ENCODE peak calls at places on chromosomes 7 and 10, in nine cellular contexts. V is T-helper 9 cell; K is NCI-H460; Q is cardiac fibroblast; Z is nephron progenitor cell; R is stimulated activated CD8-positive, alpha-beta memory T cell treated with anti-CD3 and anti-CD28 coated beads, Interleukin-15, amount 100 ng/mL, for 24 hours; C is naive B cell; H is ACHN; O is IMR-90. G is an unnamed sample.

GRCh38 chr10:78407009-78407711 is 373.5 kb downstream of the RPS24 start:
- DNase-seq in R (peak), Z (peak), C (peak), O (peak), H (peak), K (peak), V (no peak), Q (peak), G (peak)

GRCh38 chr10:121112618-121113384 is 261.6 kb downstream of the WDR11 start:
- DNase-seq in O (no peak), K (no peak), Z (peak), R (no peak), Q (no peak), H (no peak), C (no peak), V (no peak), G (no peak)

GRCh38 chr10:13338337-13339128 is 9.6 kb downstream of the SEPHS1 start:
- DNase-seq in V (no peak), K (no peak), H (no peak), R (no peak), C (no peak), O (peak), Z (no peak), Q (peak), G (no peak)

GRCh38 chr10:115321360-115321759 is 228.2 kb downstream of the ATRNL1 start:
- DNase-seq in K (no peak), Q (no peak), C (no peak), Z (no peak), V (no peak), R (no peak), O (no peak), H (no peak), G (no peak)

GRCh38 chr10:3776796-3777571 is 8.0 kb downstream of the KLF6 start:
- DNase-seq in H (peak), Q (peak), C (no peak), O (peak), V (peak), R (no peak), Z (no peak), K (no peak), G (peak)

GRCh38 chr7:135728136-135728669 is at the start of gene SLC13A4:
- DNase-seq in K (no peak), C (no peak), H (no peak), O (no peak), Z (no peak), V (no peak), Q (no peak), R (no peak), G (no peak)

GRCh38 chr10:103752680-103753248 is 102.6 kb downstream of the SH3PXD2A start:
- DNase-seq in H (no peak), R (no peak), K (no peak), Z (peak), V (no peak), O (no peak), C (no peak), Q (no peak), G (no peak)

GRCh38 chr10:35598379-35598778 is 6.8 kb upstream of the GJD4 start:
- DNase-seq in Z (no peak), O (no peak), R (no peak), C (no peak), K (no peak), V (no peak), H (peak), Q (peak), G (no peak)

GRCh38 chr7:151875862-151876111 is 1.1 kb downstream of the PRKAG2 start:
- DNase-seq in Q (peak), C (no peak), O (no peak), H (no peak), Z (no peak), K (no peak), V (peak), R (no peak), G (no peak)

GRCh38 chr10:67969875-67970274 is 85.4 kb downstream of the SIRT1 start:
- DNase-seq in K (no peak), H (no peak), Z (no peak), O (peak), R (no peak), C (no peak), V (no peak), Q (no peak), G (no peak)

GRCh38 chr7:34756025-34756437 is 98.0 kb downstream of the NPSR1 start:
- DNase-seq in K (no peak), H (peak), O (no peak), Q (no peak), C (no peak), V (no peak), R (no peak), Z (no peak), G (no peak)

GRCh38 chr7:157442456-157442855 is 105.7 kb downstream of the DNAJB6 start:
- DNase-seq in Z (no peak), R (no peak), K (no peak), V (no peak), C (no peak), O (no peak), Q (no peak), H (no peak), G (no peak)

GRCh38 chr7:44309271-44310091 is 15.9 kb downstream of the CAMK2B start:
- DNase-seq in K (no peak), O (peak), H (no peak), Z (peak), C (peak), R (peak), V (no peak), Q (peak), G (peak)

GRCh38 chr10:17428616-17429097 is 25.7 kb downstream of the ST8SIA6 start:
- DNase-seq in O (no peak), H (no peak), V (peak), R (peak), Q (no peak), C (peak), Z (peak), K (no peak), G (no peak)

GRCh38 chr10:71035511-71036278 is 147.3 kb upstream of the PCBD1 start:
- DNase-seq in R (no peak), K (no peak), Z (no peak), H (no peak), C (no peak), O (no peak), V (no peak), Q (no peak), G (no peak)

GRCh38 chr7:137606061-137606674 is 240.6 kb downstream of the DGKI start:
- DNase-seq in K (peak), O (peak), R (no peak), H (peak), V (no peak), Z (no peak), Q (peak), C (no peak), G (no peak)

GRCh38 chr7:2004841-2005351 is 227.8 kb downstream of the MAD1L1 start:
- DNase-seq in Z (no peak), O (no peak), H (no peak), C (no peak), K (no peak), V (no peak), R (no peak), Q (no peak), G (peak)

GRCh38 chr7:158129037-158130022 is 458.3 kb downstream of the PTPRN2 start:
- DNase-seq in R (no peak), K (no peak), C (no peak), O (no peak), V (no peak), H (no peak), Z (no peak), Q (no peak), G (peak)

GRCh38 chr10:132919374-132920100 is 22.8 kb downstream of the CFAP46 start:
- DNase-seq in Q (no peak), O (no peak), K (no peak), Z (no peak), H (no peak), V (no peak), C (no peak), R (no peak), G (no peak)

GRCh38 chr10:25753776-25754175 is 180.3 kb upstream of the MYO3A start:
- DNase-seq in R (no peak), O (no peak), Z (no peak), Q (peak), V (no peak), H (no peak), C (no peak), K (no peak), G (no peak)

GRCh38 chr7:117072620-117073118 is 119.4 kb downstream of the ST7 start:
- DNase-seq in Z (no peak), K (no peak), C (no peak), O (peak), Q (peak), H (no peak), V (no peak), R (no peak), G (peak)

GRCh38 chr7:157676456-157677255 is 339.9 kb downstream of the DNAJB6 start:
- DNase-seq in H (no peak), Z (no peak), V (no peak), C (no peak), R (no peak), K (no peak), O (no peak), Q (no peak), G (peak)

GRCh38 chr10:88342733-88343310 is 240.3 kb downstream of the RNLS start:
- DNase-seq in H (no peak), Q (no peak), O (no peak), K (no peak), R (no peak), Z (no peak), C (no peak), V (no peak), G (no peak)

G was measured in psoas muscle.